ENCODE peak calls at places on chromosomes 7 and 10, in four cellular contexts. W is GM18507, E is AG04450, B is HT-29. U is an unnamed sample.
A peak's percentile ranks its signal among the peaks of the same experiment; 100 is the strongest.

GRCh38 chr10:124643281-124644009 is 100.7 kb downstream of the FAM53B start:
- DNase-seq in W (no peak), E (no peak), B (no peak), U (peak; percentile 31)

GRCh38 chr10:110460111-110460809 is 37.4 kb upstream of the DUSP5 start:
- DNase-seq in W (no peak), E (no peak), B (no peak), U (peak; percentile 61)

GRCh38 chr10:97475936-97476594 is 22.2 kb downstream of the MMS19 start:
- DNase-seq in W (no peak), E (no peak), B (no peak), U (peak; percentile 79)

GRCh38 chr7:2979276-2979675 is 64.4 kb downstream of the CARD11 start:
- DNase-seq in W (no peak), E (no peak), B (no peak), U (no peak)

GRCh38 chr10:1434202-1434601 is 303.1 kb downstream of the ADARB2 start:
- DNase-seq in W (no peak), E (no peak), B (no peak), U (no peak)

GRCh38 chr7:95577137-95577536 is 19.2 kb downstream of the PDK4 start:
- DNase-seq in W (no peak), E (no peak), B (no peak), U (no peak)

GRCh38 chr10:101085846-101086245 is 24.1 kb downstream of the KAZALD1 start:
- DNase-seq in W (no peak), E (no peak), B (no peak), U (no peak)

GRCh38 chr7:140317597-140317996 is 80.7 kb downstream of the SLC37A3 start:
- DNase-seq in W (no peak), E (no peak), B (no peak), U (no peak)

GRCh38 chr10:6396652-6397051 is 183.4 kb downstream of the PRKCQ start:
- DNase-seq in W (no peak), E (peak; percentile 68), B (no peak), U (peak; percentile 51)

GRCh38 chr7:130667593-130668257 is 823 bp downstream of the COPG2 start:
- DNase-seq in W (no peak), E (no peak), B (peak; percentile 26), U (no peak)

GRCh38 chr7:351681-352480 is 61.9 kb downstream of the FOXL3 start:
- DNase-seq in W (no peak), E (no peak), B (no peak), U (no peak)

GRCh38 chr7:80346704-80347103 is 165.2 kb downstream of the GNAT3 start:
- DNase-seq in W (no peak), E (no peak), B (no peak), U (peak; percentile 34)

GRCh38 chr10:74189999-74190421 is 39.0 kb downstream of the ADK start:
- DNase-seq in W (no peak), E (peak; percentile 72), B (peak; percentile 72), U (peak; percentile 80)

GRCh38 chr10:94146313-94146712 is 152.6 kb downstream of the PLCE1 start:
- DNase-seq in W (no peak), E (no peak), B (no peak), U (no peak)